ENCODE peak calls at places on chromosomes 13 and 19, in nine cellular contexts. F is lung, W is psoas muscle, L is heart right ventricle, R is stomach, Z is A673, I is right atrium auricular region, C is aorta, D is left ventricle myocardium inferior. T is an unnamed sample.

GRCh38 chr13:114200673-114201005 is 21.6 kb downstream of the CFAP97D2 start:
- DNase-seq in F (no peak), W (no peak), L (no peak), R (no peak), Z (no peak), I (no peak), C (no peak), D (no peak), T (no peak)

GRCh38 chr13:40401911-40402776 is 264.3 kb downstream of the FOXO1 start:
- DNase-seq in F (peak; percentile 94), W (peak; percentile 98), L (peak; percentile 95), R (peak; percentile 85), Z (peak; percentile 46), I (peak; percentile 98), C (peak; percentile 97), D (peak; percentile 95), T (no peak)

GRCh38 chr13:73993661-73994060 is 140.5 kb downstream of the KLF12 start:
- DNase-seq in F (no peak), W (no peak), L (no peak), R (no peak), Z (no peak), I (no peak), C (no peak), D (no peak), T (no peak)

GRCh38 chr13:100659578-100659977 is 15.0 kb downstream of the TMTC4 start:
- DNase-seq in F (no peak), W (no peak), L (no peak), R (no peak), Z (no peak), I (no peak), C (no peak), D (no peak), T (no peak)

GRCh38 chr13:50365683-50366391 is 350.6 kb downstream of the KCNRG start:
- DNase-seq in F (peak; percentile 55), W (no peak), L (no peak), R (no peak), Z (no peak), I (no peak), C (no peak), D (no peak), T (no peak)

GRCh38 chr13:100517706-100518105 is 70.9 kb downstream of the GGACT start:
- DNase-seq in F (no peak), W (no peak), L (no peak), R (no peak), Z (no peak), I (no peak), C (no peak), D (no peak), T (no peak)

GRCh38 chr13:40611004-40611403 is 55.4 kb downstream of the FOXO1 start:
- DNase-seq in F (no peak), W (no peak), L (no peak), R (no peak), Z (no peak), I (no peak), C (no peak), D (no peak), T (no peak)

GRCh38 chr13:106752584-106753202 is 184.8 kb upstream of the ARGLU1 start:
- DNase-seq in F (no peak), W (no peak), L (no peak), R (no peak), Z (no peak), I (no peak), C (no peak), D (no peak), T (no peak)

GRCh38 chr19:49861127-49861526 is 6.2 kb downstream of the PNKP start:
- DNase-seq in F (no peak), W (peak; percentile 76), L (peak; percentile 48), R (peak; percentile 78), Z (peak; percentile 79), I (no peak), C (peak; percentile 79), D (no peak), T (no peak)

GRCh38 chr19:7947939-7948338 is 4.5 kb upstream of the TIMM44 start:
- DNase-seq in F (no peak), W (no peak), L (no peak), R (no peak), Z (no peak), I (no peak), C (no peak), D (no peak), T (no peak)

GRCh38 chr19:29882719-29883105 is 59.3 kb upstream of the URI1 start:
- DNase-seq in F (no peak), W (no peak), L (no peak), R (no peak), Z (no peak), I (no peak), C (peak; percentile 62), D (no peak), T (no peak)

GRCh38 chr19:45667620-45668341 is at the start of gene GIPR:
- DNase-seq in F (peak; percentile 63), W (no peak), L (peak; percentile 71), R (peak; percentile 78), Z (peak; percentile 54), I (peak; percentile 61), C (peak; percentile 79), D (peak; percentile 57), T (peak; percentile 50)

GRCh38 chr13:98171806-98172569 is 5.1 kb downstream of the RNF113B start:
- DNase-seq in F (peak; percentile 45), W (peak; percentile 72), L (peak; percentile 39), R (peak; percentile 44), Z (peak; percentile 32), I (no peak), C (peak; percentile 78), D (peak; percentile 40), T (no peak)

GRCh38 chr13:52749446-52749845 is 9.8 kb upstream of the CNMD start:
- DNase-seq in F (no peak), W (no peak), L (no peak), R (no peak), Z (no peak), I (no peak), C (no peak), D (no peak), T (no peak)

GRCh38 chr13:37656247-37656940 is 57.8 kb upstream of the POSTN start:
- DNase-seq in F (no peak), W (no peak), L (no peak), R (no peak), Z (peak; percentile 37), I (no peak), C (no peak), D (no peak), T (no peak)

GRCh38 chr13:21895769-21896168 is 224.9 kb downstream of the FGF9 start:
- DNase-seq in F (no peak), W (no peak), L (no peak), R (no peak), Z (no peak), I (no peak), C (no peak), D (no peak), T (no peak)

DNA sequence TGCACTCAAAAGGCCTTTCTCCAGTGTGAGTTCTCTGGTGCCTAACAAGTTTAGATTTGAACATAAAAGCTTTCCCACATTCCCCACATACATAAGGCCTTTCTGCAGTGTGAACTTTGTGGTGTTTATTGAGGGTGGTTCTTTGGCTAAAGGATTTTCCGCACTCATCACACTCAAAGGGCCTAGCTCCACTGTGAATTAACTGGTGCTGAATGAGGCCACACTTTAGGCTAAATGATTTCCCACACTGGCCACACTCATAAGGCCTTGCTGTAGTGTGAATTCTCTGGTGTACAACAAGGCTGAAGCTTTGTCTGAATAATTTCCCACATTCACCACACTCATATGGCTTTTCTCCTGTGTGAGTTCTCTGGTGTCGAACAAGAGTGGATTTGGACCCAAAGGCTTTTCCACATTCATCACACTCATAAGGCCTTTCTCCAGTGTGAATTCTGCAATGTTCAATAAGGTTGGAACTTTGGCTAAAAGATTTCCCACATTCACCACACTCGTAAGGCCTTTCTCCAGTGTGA is 6.2 kb downstream of the ZNF416 start:
- DNase-seq in F (no peak), W (no peak), L (no peak), R (no peak), Z (no peak), I (no peak), C (no peak), D (no peak), T (no peak)
- H3K9me3 ChIP-seq in F (peaks cover 24% of the 10 kb centered on the region), W (peaks cover 87% of the 10 kb centered on the region), L (peaks cover 100% of the 10 kb centered on the region), R (peaks cover 99% of the 10 kb centered on the region), Z (peaks cover 76% of the 10 kb centered on the region), I (peaks cover 25% of the 10 kb centered on the region), C (peaks cover 67% of the 10 kb centered on the region), D (peaks cover 100% of the 10 kb centered on the region), T (peaks cover 53% of the 10 kb centered on the region)

GRCh38 chr19:58108546-58108817 is 10.5 kb upstream of the ZSCAN18 start:
- DNase-seq in F (no peak), W (no peak), L (no peak), R (no peak), Z (no peak), I (no peak), C (no peak), D (no peak), T (no peak)
- H3K9me3 ChIP-seq in F (peaks cover 55% of the 10 kb centered on the region), W (peaks cover 71% of the 10 kb centered on the region), L (peaks cover 97% of the 10 kb centered on the region), R (peaks cover 98% of the 10 kb centered on the region), Z (peaks cover 63% of the 10 kb centered on the region), I (peaks cover 33% of the 10 kb centered on the region), C (peaks cover 29% of the 10 kb centered on the region), D (peaks cover 98% of the 10 kb centered on the region), T (peaks cover 25% of the 10 kb centered on the region)

DNA sequence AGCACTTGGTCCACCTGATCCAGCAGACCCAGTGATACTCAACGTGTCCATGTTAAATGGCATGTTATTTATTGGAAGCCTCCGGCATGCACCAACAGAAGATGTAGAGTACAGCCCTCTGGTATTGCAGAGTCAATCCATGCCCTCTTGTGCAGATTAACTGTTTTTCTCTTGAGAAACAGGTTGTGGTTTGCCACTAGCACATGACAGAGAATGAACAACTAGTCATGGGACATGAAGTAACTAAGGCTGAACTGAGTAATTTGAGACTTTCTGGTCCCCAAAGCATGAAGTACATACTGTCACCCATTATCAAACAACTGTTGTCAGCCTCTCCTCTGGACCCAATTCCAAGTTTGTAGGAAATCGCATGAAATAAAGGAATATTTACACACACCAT is 3.2 kb downstream of the ZNF562 start:
- DNase-seq in F (no peak), W (no peak), L (no peak), R (no peak), Z (no peak), I (no peak), C (no peak), D (no peak), T (no peak)
- H3K9me3 ChIP-seq in F (peaks cover 4% of the 10 kb centered on the region), W (peaks cover 40% of the 10 kb centered on the region), L (peaks cover 73% of the 10 kb centered on the region), R (peaks cover 72% of the 10 kb centered on the region), Z (peaks cover 58% of the 10 kb centered on the region), I (no peaks in the 10 kb centered on the region), C (peaks cover 2% of the 10 kb centered on the region), D (peaks cover 64% of the 10 kb centered on the region), T (peaks cover 4% of the 10 kb centered on the region)

GRCh38 chr19:17952041-17952976 is 14.6 kb upstream of the KCNN1 start:
- DNase-seq in F (no peak), W (no peak), L (no peak), R (no peak), Z (no peak), I (no peak), C (no peak), D (no peak), T (no peak)

GRCh38 chr19:17954401-17954800 is 12.5 kb upstream of the KCNN1 start:
- DNase-seq in F (no peak), W (no peak), L (no peak), R (no peak), Z (no peak), I (no peak), C (no peak), D (no peak), T (no peak)

GRCh38 chr19:17951151-17952040 is 15.5 kb upstream of the KCNN1 start:
- DNase-seq in F (no peak), W (no peak), L (no peak), R (no peak), Z (no peak), I (no peak), C (no peak), D (no peak), T (no peak)

GRCh38 chr19:17953869-17954268 is 13.0 kb upstream of the KCNN1 start:
- DNase-seq in F (no peak), W (no peak), L (no peak), R (no peak), Z (peak; percentile 59), I (no peak), C (no peak), D (no peak), T (no peak)

GRCh38 chr19:17953316-17953801 is 13.5 kb upstream of the KCNN1 start:
- DNase-seq in F (no peak), W (no peak), L (no peak), R (no peak), Z (no peak), I (no peak), C (no peak), D (no peak), T (no peak)
- H3K9me3 ChIP-seq in F (no peaks in the 10 kb centered on the region), W (no peaks in the 10 kb centered on the region), L (no peaks in the 10 kb centered on the region), R (no peaks in the 10 kb centered on the region), Z (no peaks in the 10 kb centered on the region), I (no peaks in the 10 kb centered on the region), C (no peaks in the 10 kb centered on the region), D (no peaks in the 10 kb centered on the region), T (no peaks in the 10 kb centered on the region)

T was measured in T-helper 17 cell.